ENCODE peak calls at places on chromosomes 6 and 20, in eight cellular contexts. X is substantia nigra, N is suprapubic skin, R is epithelial cell of prostate, W is small intestine, B is MM.1S, T is left ventricle myocardium inferior, Q is hepatocyte. J is an unnamed sample.

GRCh38 chr6:43736844-43737243 is 33.2 kb upstream of the VEGFA start:
- DNase-seq in R (no peak), T (no peak), X (no peak), W (no peak), B (no peak), Q (no peak), N (peak), J (peak)

GRCh38 chr20:61688411-61688810 is 377.3 kb downstream of the TAF4 start:
- DNase-seq in X (no peak), R (no peak), W (no peak), Q (no peak), T (no peak), N (no peak), B (no peak), J (no peak)

GRCh38 chr6:32666420-32667300 is at the start of gene HLA-DQB1:
- DNase-seq in B (peak), R (no peak), T (no peak), X (no peak), N (no peak), W (peak), Q (peak), J (no peak)

GRCh38 chr20:33629533-33629932 is 32.6 kb upstream of the C20orf144 start:
- DNase-seq in N (no peak), X (no peak), B (no peak), W (no peak), T (no peak), R (no peak), Q (no peak), J (no peak)

GRCh38 chr6:16361861-16362260 is 123.5 kb downstream of the GMPR start:
- DNase-seq in R (no peak), T (no peak), X (no peak), N (no peak), W (peak), B (no peak), Q (no peak), J (no peak)

GRCh38 chr6:143135326-143135725 is 74.6 kb downstream of the AIG1 start:
- DNase-seq in N (no peak), W (no peak), X (no peak), R (no peak), Q (no peak), T (no peak), B (no peak), J (no peak)

GRCh38 chr6:32980488-32981038 is 12.2 kb downstream of the BRD2 start:
- DNase-seq in W (no peak), N (no peak), R (no peak), X (no peak), T (no peak), B (no peak), Q (no peak), J (no peak)

GRCh38 chr6:3740551-3741476 is 10.7 kb downstream of the PXDC1 start:
- DNase-seq in B (no peak), X (no peak), W (no peak), R (no peak), T (no peak), Q (no peak), N (no peak), J (no peak)

GRCh38 chr6:136613477-136613876 is 63.3 kb upstream of the MAP7 start:
- DNase-seq in T (no peak), N (no peak), B (no peak), R (no peak), X (no peak), W (no peak), Q (no peak), J (no peak)

GRCh38 chr6:41705996-41706835 is 29.2 kb downstream of the TFEB start:
- DNase-seq in W (no peak), N (peak), R (no peak), T (peak), B (peak), X (peak), Q (no peak), J (peak)

GRCh38 chr20:13301596-13301995 is 80.5 kb downstream of the ISM1 start:
- DNase-seq in T (no peak), X (no peak), B (no peak), R (peak), N (no peak), W (no peak), Q (no peak), J (no peak)

GRCh38 chr6:133645000-133645619 is 243.8 kb upstream of the TCF21 start:
- DNase-seq in W (no peak), B (no peak), X (no peak), Q (peak), N (no peak), R (no peak), T (no peak), J (no peak)

GRCh38 chr6:109325400-109325801 is 56.9 kb downstream of the CD164 start:
- DNase-seq in W (no peak), N (no peak), T (no peak), R (no peak), Q (no peak), X (no peak), B (no peak), J (no peak)

GRCh38 chr6:52325695-52326471 is 36.1 kb upstream of the PAQR8 start:
- DNase-seq in B (no peak), W (peak), T (no peak), X (no peak), Q (peak), N (no peak), R (no peak), J (no peak)

GRCh38 chr6:33613794-33614166 is 7.3 kb upstream of the ITPR3 start:
- DNase-seq in X (no peak), B (no peak), W (no peak), N (no peak), T (no peak), R (peak), Q (no peak), J (no peak)

GRCh38 chr6:37897321-37897720 is 77.8 kb downstream of the ZFAND3 start:
- DNase-seq in B (no peak), R (peak), Q (no peak), W (no peak), T (no peak), X (no peak), N (no peak), J (no peak)

GRCh38 chr20:62069741-62070216 is 4.1 kb upstream of the TAF4 start:
- DNase-seq in Q (peak), R (peak), B (no peak), N (no peak), X (no peak), W (peak), T (no peak), J (no peak)

GRCh38 chr6:40599580-40599979 is 12.4 kb upstream of the LRFN2 start:
- DNase-seq in X (no peak), N (no peak), B (no peak), T (no peak), W (peak), Q (peak), R (peak), J (no peak)

GRCh38 chr6:108781419-108782110 is 66.7 kb upstream of the ARMC2 start:
- DNase-seq in B (no peak), R (no peak), W (no peak), X (no peak), Q (no peak), N (no peak), T (no peak), J (no peak)

GRCh38 chr6:113246186-113246585 is 611.0 kb upstream of the MARCKS start:
- DNase-seq in Q (no peak), B (no peak), R (no peak), X (no peak), W (no peak), T (no peak), N (no peak), J (no peak)

GRCh38 chr6:79812195-79812594 is 135.2 kb downstream of the ELOVL4 start:
- DNase-seq in T (no peak), R (no peak), B (no peak), W (no peak), N (no peak), X (no peak), Q (no peak), J (no peak)

GRCh38 chr20:59055302-59055701 is 12.7 kb upstream of the PRELID3B start:
- DNase-seq in B (no peak), W (peak), N (no peak), Q (no peak), T (no peak), X (no peak), R (no peak), J (no peak)

GRCh38 chr6:16918586-16918985 is 157.3 kb upstream of the ATXN1 start:
- DNase-seq in B (no peak), Q (no peak), R (no peak), T (no peak), N (no peak), X (no peak), W (no peak), J (no peak)

GRCh38 chr6:117829594-117830319 is 77.3 kb upstream of the SLC35F1 start:
- DNase-seq in R (no peak), X (no peak), N (no peak), B (peak), T (no peak), W (no peak), Q (peak), J (no peak)

GRCh38 chr20:3679749-3680700 is 1.8 kb downstream of the ADAM33 start:
- DNase-seq in Q (peak), B (no peak), W (no peak), T (peak), X (peak), N (peak), R (no peak), J (peak)

GRCh38 chr6:33927551-33927950 is 123.7 kb upstream of the MLN start:
- DNase-seq in N (no peak), T (no peak), W (no peak), X (no peak), B (no peak), Q (no peak), R (peak), J (no peak)

GRCh38 chr6:1057490-1058135 is 254.3 kb upstream of the FOXQ1 start:
- DNase-seq in B (no peak), N (no peak), W (no peak), Q (no peak), T (no peak), R (no peak), X (no peak), J (no peak)
- H3K27ac ChIP-seq in B (no peak), N (peak), W (no peak), Q (no peak), T (no peak), R (no peak), X (no peak), J (no peak)

DNA sequence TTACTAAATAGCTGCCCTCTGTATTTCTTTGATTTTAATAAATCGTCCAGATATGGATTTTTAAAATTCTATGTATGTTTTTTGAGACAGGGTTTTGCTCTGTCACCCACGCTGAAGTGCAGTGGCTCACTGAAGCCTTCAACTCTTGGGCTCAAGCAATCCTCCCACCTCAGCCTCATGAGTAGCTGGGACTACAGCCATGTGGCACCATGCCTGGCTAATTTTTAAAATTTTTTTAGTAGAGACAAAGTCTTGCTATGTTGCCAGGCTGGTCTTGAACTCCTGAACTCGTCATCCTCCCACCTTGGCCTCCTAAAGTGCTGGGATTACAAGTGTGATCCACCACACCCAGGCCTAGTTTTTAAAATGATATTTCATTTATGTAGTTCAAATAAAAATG is 47.4 kb upstream of the DDR1 start:
- DNase-seq in Q (no peak), X (no peak), N (no peak), B (no peak), W (no peak), T (no peak), R (no peak), J (no peak)
- H3K27ac ChIP-seq in Q (no peak), X (no peak), N (no peak), B (no peak), W (no peak), T (peak), R (no peak), J (peak)

GRCh38 chr6:35311390-35312075 is 13.9 kb downstream of the DEF6 start:
- DNase-seq in Q (no peak), R (no peak), W (peak), N (no peak), T (no peak), X (no peak), B (no peak), J (no peak)

GRCh38 chr6:35310265-35310831 is 12.7 kb downstream of the DEF6 start:
- DNase-seq in X (no peak), T (no peak), B (no peak), N (no peak), Q (no peak), R (no peak), W (no peak), J (no peak)

GRCh38 chr6:35312076-35312762 is 14.6 kb downstream of the DEF6 start:
- DNase-seq in N (no peak), T (no peak), X (no peak), B (no peak), W (no peak), Q (no peak), R (no peak), J (no peak)

GRCh38 chr6:35312763-35313125 is 15.1 kb downstream of the DEF6 start:
- DNase-seq in X (no peak), Q (no peak), R (no peak), N (no peak), B (no peak), W (no peak), T (no peak), J (no peak)

DNA sequence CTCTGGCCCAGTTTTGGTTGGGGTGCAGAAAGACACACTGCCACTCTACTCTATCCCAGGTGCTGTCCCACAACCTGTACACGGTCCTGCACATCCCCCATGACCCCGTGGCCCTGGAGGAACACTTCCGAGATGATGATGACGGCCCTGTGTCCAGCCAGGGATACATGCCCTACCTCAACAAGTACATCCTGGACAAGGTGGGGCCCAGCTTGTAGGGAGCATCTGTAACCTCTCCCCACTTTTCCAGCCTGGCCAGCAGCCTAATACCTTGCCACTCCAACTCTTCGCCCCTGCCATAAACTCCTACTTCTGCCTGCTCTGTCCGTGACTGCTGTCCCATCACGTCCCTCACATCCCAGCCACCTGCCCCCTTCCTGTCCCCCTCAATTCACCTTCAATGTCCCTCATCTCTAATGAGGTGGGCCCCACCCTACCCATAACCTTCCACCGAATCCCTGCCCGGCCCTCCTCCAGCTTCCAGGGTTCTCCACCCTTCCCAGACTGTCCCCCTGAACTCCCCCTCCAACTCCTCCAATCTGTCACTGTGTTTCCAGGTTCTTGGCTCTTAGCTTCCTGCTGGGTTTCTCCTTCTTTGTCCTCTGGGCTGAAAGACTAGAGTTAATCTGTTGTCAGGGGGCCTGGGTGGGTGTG is 12.1 kb downstream of the DEF6 start:
- DNase-seq in W (no peak), Q (no peak), X (no peak), N (no peak), R (no peak), T (no peak), B (no peak), J (no peak)
- H3K27ac ChIP-seq in W (no peak), Q (no peak), X (no peak), N (no peak), R (no peak), T (no peak), B (no peak), J (no peak)

GRCh38 chr6:56088641-56089040 is 158.7 kb downstream of the COL21A1 start:
- DNase-seq in W (no peak), X (no peak), N (no peak), B (no peak), T (no peak), Q (no peak), R (no peak), J (no peak)

GRCh38 chr6:56096454-56096853 is 150.9 kb downstream of the COL21A1 start:
- DNase-seq in Q (no peak), N (no peak), W (no peak), X (no peak), T (no peak), B (no peak), R (no peak), J (no peak)

GRCh38 chr6:56087421-56087820 is 160.0 kb downstream of the COL21A1 start:
- DNase-seq in W (peak), T (no peak), X (no peak), B (no peak), N (no peak), R (no peak), Q (no peak), J (no peak)

GRCh38 chr6:56093776-56094175 is 153.6 kb downstream of the COL21A1 start:
- DNase-seq in R (no peak), Q (no peak), T (no peak), N (no peak), X (no peak), B (no peak), W (no peak), J (no peak)

GRCh38 chr6:56091159-56091869 is 156.1 kb downstream of the COL21A1 start:
- DNase-seq in B (no peak), N (no peak), R (peak), T (no peak), W (no peak), X (no peak), Q (peak), J (no peak)
- H3K27ac ChIP-seq in B (no peak), N (peak), R (peak), T (peak), W (no peak), X (no peak), Q (peak), J (peak)

DNA sequence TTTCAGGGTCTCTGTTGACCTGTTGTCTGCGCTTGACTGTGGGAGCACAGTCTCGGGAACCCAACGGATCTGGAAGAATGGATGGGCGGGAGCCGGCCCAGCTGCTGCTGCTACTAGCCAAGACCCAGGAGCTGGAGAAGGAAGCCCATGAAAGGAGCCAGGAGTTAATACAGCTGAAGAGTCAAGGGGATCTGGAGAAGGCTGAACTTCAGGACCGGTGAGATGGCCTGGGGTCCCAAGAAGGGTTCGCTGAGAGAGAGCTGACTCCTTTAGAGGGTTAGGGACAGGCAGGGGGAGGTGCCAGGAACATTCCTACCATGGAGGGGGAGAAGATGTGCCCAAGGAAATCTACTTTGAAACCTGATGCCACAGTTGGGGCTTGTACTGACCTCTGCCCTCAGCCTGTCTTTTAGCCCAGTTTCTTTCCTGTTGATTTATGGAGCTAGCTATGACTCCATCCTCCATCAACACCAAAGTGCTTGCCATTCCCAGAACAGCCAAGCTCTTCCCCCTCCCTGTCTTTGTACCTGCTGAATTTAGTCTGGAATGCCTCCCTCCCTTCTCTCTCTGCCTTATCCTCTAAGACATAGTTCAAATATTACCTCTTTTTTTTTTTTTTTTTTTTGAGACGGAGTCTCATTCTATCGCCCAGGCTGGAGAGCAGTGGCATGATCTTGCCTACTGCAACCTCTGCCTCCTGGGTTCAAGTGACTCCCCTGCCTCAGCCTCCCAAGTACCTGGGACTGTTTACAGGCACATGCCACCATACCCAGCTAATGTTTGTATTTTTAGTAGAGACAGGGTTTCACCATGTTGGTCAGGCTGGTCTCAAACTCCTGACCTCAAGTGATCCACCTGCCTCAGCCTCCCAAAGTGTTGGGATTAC is 12.2 kb downstream of the CEP250 start:
- DNase-seq in B (no peak), W (peak), T (no peak), Q (peak), X (no peak), N (no peak), R (no peak), J (no peak)
- H3K27ac ChIP-seq in B (no peak), W (no peak), T (no peak), Q (peak), X (no peak), N (no peak), R (no peak), J (no peak)